ENCODE peak calls at places on chromosomes 2 and 18, in four cellular contexts. One of them, this sample, is unnamed.

GRCh38 chr2:139990646-139991335 is 1210.6 kb upstream of the NXPH2 start:
- DNase-seq in HepG2: no peak
- DNase-seq in HCT116: no peak
- DNase-seq in K562: no peak
- DNase-seq in this sample: no peak

GRCh38 chr2:214341636-214342035 is 69.2 kb upstream of the VWC2L start:
- DNase-seq in HepG2: no peak
- DNase-seq in K562: no peak
- DNase-seq in HCT116: no peak
- DNase-seq in this sample: no peak

GRCh38 chr2:224357098-224357901 is 44.6 kb downstream of the FAM124B start:
- DNase-seq in HepG2: peak; percentile 58
- DNase-seq in K562: peak; percentile 57
- DNase-seq in HCT116: peak; percentile 44
- DNase-seq in this sample: peak; percentile 69

GRCh38 chr2:152763651-152764050 is 45.2 kb downstream of the ARL6IP6 start:
- DNase-seq in K562: no peak
- DNase-seq in HCT116: no peak
- DNase-seq in HepG2: no peak
- DNase-seq in this sample: no peak

GRCh38 chr2:227472265-227473018 is 486 bp downstream of the AGFG1 start:
- DNase-seq in HCT116: no peak
- DNase-seq in HepG2: no peak
- DNase-seq in K562: peak; percentile 66
- DNase-seq in this sample: no peak

GRCh38 chr2:219252900-219253752 is at the start of gene TUBA4B:
- DNase-seq in HepG2: no peak
- DNase-seq in K562: peak; percentile 65
- DNase-seq in HCT116: no peak
- DNase-seq in this sample: no peak

GRCh38 chr2:98564541-98565164 is 43.7 kb downstream of the COA5 start:
- DNase-seq in K562: no peak
- DNase-seq in HepG2: peak; percentile 9
- DNase-seq in HCT116: no peak
- DNase-seq in this sample: no peak

GRCh38 chr2:235856151-235856819 is 311.9 kb downstream of the GBX2 start:
- DNase-seq in HepG2: no peak
- DNase-seq in K562: no peak
- DNase-seq in HCT116: no peak
- DNase-seq in this sample: no peak

GRCh38 chr2:20113986-20114938 is 62.8 kb upstream of the LAPTM4A start:
- DNase-seq in HepG2: no peak
- DNase-seq in HCT116: no peak
- DNase-seq in K562: no peak
- DNase-seq in this sample: no peak

GRCh38 chr18:62324355-62324828 is 718 bp upstream of the TNFRSF11A start:
- DNase-seq in HepG2: no peak
- DNase-seq in HCT116: no peak
- DNase-seq in K562: peak; percentile 32
- DNase-seq in this sample: no peak

GRCh38 chr18:62323483-62324354 is 1.4 kb upstream of the TNFRSF11A start:
- DNase-seq in HepG2: no peak
- DNase-seq in K562: no peak
- DNase-seq in HCT116: no peak
- DNase-seq in this sample: no peak

GRCh38 chr18:62326646-62327348 is 1.7 kb downstream of the TNFRSF11A start:
- DNase-seq in K562: no peak
- DNase-seq in HepG2: no peak
- DNase-seq in HCT116: no peak
- DNase-seq in this sample: no peak

GRCh38 chr18:62325806-62326645 is 916 bp downstream of the TNFRSF11A start:
- DNase-seq in K562: no peak
- DNase-seq in HCT116: no peak
- DNase-seq in HepG2: no peak
- DNase-seq in this sample: no peak

DNA sequence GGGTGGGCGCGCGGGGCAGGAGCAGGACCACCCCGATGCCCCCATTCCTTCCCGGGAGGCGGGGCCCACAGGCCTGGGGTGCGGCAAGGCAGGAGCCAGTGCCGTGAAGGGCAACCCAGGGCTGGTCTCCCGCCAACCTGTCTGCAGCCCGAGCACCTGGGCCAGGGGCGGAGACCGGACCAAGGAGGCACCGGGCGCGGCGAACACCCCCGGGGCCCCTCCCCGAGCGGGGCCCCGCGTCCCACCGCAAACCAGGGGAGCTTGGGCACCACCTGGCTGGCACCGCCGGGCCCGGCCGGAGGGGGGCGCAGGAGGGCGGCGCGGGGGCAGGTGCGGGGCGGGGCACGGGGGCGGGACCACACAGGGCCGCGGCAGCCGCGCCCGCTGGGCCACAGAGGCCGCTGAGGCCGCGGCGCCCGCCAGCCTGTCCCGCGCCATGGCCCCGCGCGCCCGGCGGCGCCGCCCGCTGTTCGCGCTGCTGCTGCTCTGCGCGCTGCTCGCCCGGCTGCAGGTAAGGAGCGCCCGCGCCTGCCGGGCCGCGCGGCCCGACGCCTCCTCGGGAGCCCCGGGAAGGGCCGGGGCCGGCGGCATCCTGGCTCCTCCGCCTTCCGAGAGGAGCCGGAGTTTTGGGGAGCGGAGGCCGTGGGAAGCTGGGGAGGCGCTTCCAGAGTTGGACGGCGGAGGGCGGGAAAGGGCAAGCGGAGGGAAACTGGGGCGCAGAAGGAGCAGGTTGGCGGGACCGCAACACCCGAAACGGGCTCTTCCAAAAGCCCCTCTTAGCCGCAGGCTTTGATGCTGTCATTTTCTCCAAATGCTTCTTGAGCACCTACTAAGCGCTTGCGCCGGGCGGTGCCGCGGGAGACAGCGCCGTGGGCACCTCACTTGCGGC is at the start of gene TNFRSF11A:
- DNase-seq in HepG2: no peak
- DNase-seq in HCT116: no peak
- DNase-seq in K562: peak; percentile 46
- DNase-seq in this sample: no peak
- TF ChIP-seq TCF7L2 in HepG2: no peak
- TF ChIP-seq TCF7L2 in HCT116: no peak
- TF ChIP-seq TCF7L2 in K562: no peak
- TF ChIP-seq TCF7L2 in this sample: no peak

GRCh38 chr2:33134764-33135560 is 188.2 kb downstream of the LTBP1 start:
- DNase-seq in HCT116: no peak
- DNase-seq in K562: peak; percentile 24
- DNase-seq in HepG2: no peak
- DNase-seq in this sample: no peak
- H3K4me3 ChIP-seq in HCT116: peak overlapping the region; percentile 21
- H3K4me3 ChIP-seq in K562: no peak overlapping the region
- H3K4me3 ChIP-seq in HepG2: no peak overlapping the region
- H3K4me3 ChIP-seq in this sample: peak overlapping the region; percentile 40

GRCh38 chr2:156435725-156436476 is at the start of gene GPD2:
- DNase-seq in HepG2: no peak
- DNase-seq in HCT116: peak; percentile 70
- DNase-seq in K562: peak; percentile 81
- DNase-seq in this sample: no peak

GRCh38 chr2:156437272-156437671 is 1.1 kb downstream of the GPD2 start:
- DNase-seq in HepG2: no peak
- DNase-seq in HCT116: no peak
- DNase-seq in K562: peak; percentile 31
- DNase-seq in this sample: no peak

GRCh38 chr2:156437876-156438410 is 1.8 kb downstream of the GPD2 start:
- DNase-seq in HCT116: no peak
- DNase-seq in HepG2: no peak
- DNase-seq in K562: no peak
- DNase-seq in this sample: no peak

GRCh38 chr2:156435392-156435724 is 821 bp upstream of the GPD2 start:
- DNase-seq in HepG2: no peak
- DNase-seq in K562: no peak
- DNase-seq in HCT116: no peak
- DNase-seq in this sample: no peak

DNA sequence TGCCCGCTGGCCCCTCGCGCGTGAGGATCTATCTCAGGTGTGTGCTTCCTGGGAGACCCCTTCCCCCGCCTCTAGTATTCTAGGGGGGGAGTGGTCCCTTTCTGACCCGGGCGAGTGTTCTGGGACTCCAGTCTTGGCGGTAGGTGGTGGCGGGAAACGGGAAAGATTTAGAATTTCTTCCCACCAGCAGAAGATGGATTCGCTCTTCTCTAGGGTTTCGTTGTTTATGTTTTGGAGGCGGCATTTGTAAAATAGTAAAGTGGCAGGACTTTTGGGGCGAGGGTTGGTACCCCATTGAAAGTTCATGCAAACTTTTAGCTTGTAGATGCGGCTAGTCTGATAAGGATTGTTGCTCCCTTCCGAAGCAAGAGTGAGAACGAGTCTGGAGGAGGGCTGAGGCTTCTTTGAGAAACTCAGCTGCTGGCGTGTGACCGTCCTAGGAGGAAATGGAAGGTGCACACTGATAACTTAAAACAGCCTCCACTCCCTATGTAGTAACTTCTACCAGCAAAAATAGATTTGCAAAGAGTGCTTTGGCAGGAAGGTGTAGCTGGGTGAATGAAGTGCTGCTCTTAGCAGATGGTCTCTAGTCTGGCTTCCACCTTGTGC is 402 bp downstream of the GPD2 start:
- DNase-seq in HCT116: no peak
- DNase-seq in K562: peak; percentile 63
- DNase-seq in HepG2: no peak
- DNase-seq in this sample: no peak
- TF ChIP-seq TCF7L2 in HCT116: no peak
- TF ChIP-seq TCF7L2 in K562: no peak
- TF ChIP-seq TCF7L2 in HepG2: no peak
- TF ChIP-seq TCF7L2 in this sample: no peak

GRCh38 chr2:69210386-69210785 is 176.6 kb downstream of the GFPT1 start:
- DNase-seq in HCT116: no peak
- DNase-seq in K562: no peak
- DNase-seq in HepG2: no peak
- DNase-seq in this sample: no peak
- H3K4me3 ChIP-seq in HCT116: no peak overlapping the region
- H3K4me3 ChIP-seq in K562: no peak overlapping the region
- H3K4me3 ChIP-seq in HepG2: no peak overlapping the region
- H3K4me3 ChIP-seq in this sample: no peak overlapping the region

DNA sequence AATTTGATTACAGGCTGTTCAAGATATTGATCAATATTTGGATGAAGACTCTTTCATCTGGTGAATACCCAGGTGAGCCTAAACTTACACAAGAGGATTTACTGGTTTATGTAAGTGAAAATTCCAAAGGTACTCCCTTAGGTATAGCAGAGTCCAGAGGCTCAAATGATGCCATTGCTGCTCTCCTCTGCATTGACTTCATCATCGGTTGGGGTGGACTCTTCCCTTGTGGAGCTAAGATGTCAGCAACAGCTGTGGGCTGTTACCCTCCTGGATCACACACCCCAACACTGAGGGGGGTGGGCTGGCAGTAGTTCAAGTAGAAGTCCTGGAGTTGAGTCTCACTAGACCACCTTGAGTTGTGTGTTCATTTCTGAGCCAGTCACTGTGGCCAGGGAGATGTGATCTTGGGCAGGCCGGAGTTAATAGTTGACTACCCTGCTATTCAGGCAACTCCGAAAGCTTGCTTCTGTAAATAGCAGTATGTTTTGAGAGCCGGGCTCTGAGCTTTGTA is 236.9 kb downstream of the PTPRM start:
- DNase-seq in HepG2: peak; percentile 71
- DNase-seq in K562: no peak
- DNase-seq in HCT116: no peak
- DNase-seq in this sample: no peak
- TF ChIP-seq TCF7L2 in HepG2: no peak
- TF ChIP-seq TCF7L2 in K562: no peak
- TF ChIP-seq TCF7L2 in HCT116: no peak
- TF ChIP-seq TCF7L2 in this sample: no peak

GRCh38 chr18:48543228-48543627 is 4.4 kb downstream of the CTIF start:
- DNase-seq in HepG2: peak; percentile 65
- DNase-seq in K562: peak; percentile 78
- DNase-seq in HCT116: no peak
- DNase-seq in this sample: no peak
- H3K4me3 ChIP-seq in HepG2: no peak overlapping the region
- H3K4me3 ChIP-seq in K562: peak overlapping the region; percentile 1
- H3K4me3 ChIP-seq in HCT116: peak overlapping the region; percentile 31
- H3K4me3 ChIP-seq in this sample: no peak overlapping the region

GRCh38 chr18:2482711-2483475 is 88.4 kb downstream of the METTL4 start:
- DNase-seq in K562: no peak
- DNase-seq in HepG2: no peak
- DNase-seq in HCT116: no peak
- DNase-seq in this sample: no peak
- TF ChIP-seq TCF7L2 in K562: no peak
- TF ChIP-seq TCF7L2 in HepG2: no peak
- TF ChIP-seq TCF7L2 in HCT116: no peak
- TF ChIP-seq TCF7L2 in this sample: no peak

GRCh38 chr2:238136820-238137537 is 1.5 kb upstream of the KLHL30 start:
- DNase-seq in HCT116: no peak
- DNase-seq in K562: no peak
- DNase-seq in HepG2: peak; percentile 41
- DNase-seq in this sample: no peak
- H3K4me3 ChIP-seq in HCT116: no peak overlapping the region
- H3K4me3 ChIP-seq in K562: no peak overlapping the region
- H3K4me3 ChIP-seq in HepG2: peak overlapping the region; percentile 35
- H3K4me3 ChIP-seq in this sample: no peak overlapping the region

GRCh38 chr2:222916229-222917197 is 55.7 kb downstream of the ACSL3 start:
- DNase-seq in HepG2: no peak
- DNase-seq in HCT116: no peak
- DNase-seq in K562: no peak
- DNase-seq in this sample: no peak
- TF ChIP-seq TCF7L2 in HepG2: no peak
- TF ChIP-seq TCF7L2 in HCT116: no peak
- TF ChIP-seq TCF7L2 in K562: no peak
- TF ChIP-seq TCF7L2 in this sample: no peak